ENCODE peak calls at places on chromosomes 1 and 21, in eight cellular contexts. H is tibial artery, R is heart left ventricle, M is sigmoid colon, W is vagina, T is IMR-90, X is A549, V is ovary. P is an unnamed sample.

GRCh38 chr21:40173833-40174232 is 306.6 kb downstream of the PCP4 start:
- DNase-seq in H (no peak), R (no peak), M (no peak), W (no peak), T (no peak), X (no peak), V (no peak), P (no peak)

GRCh38 chr1:205505791-205506190 is 1.3 kb downstream of the CDK18 start:
- DNase-seq in H (peak), R (peak), M (peak), W (no peak), T (no peak), X (no peak), V (peak), P (no peak)

GRCh38 chr1:10615336-10615735 is 140.6 kb downstream of the PEX14 start:
- DNase-seq in H (no peak), R (peak), M (peak), W (no peak), T (no peak), X (no peak), V (no peak), P (no peak)

GRCh38 chr1:117674521-117675400 is 68.9 kb downstream of the TENT5C start:
- DNase-seq in H (no peak), R (no peak), M (no peak), W (no peak), T (peak), X (peak), V (no peak), P (peak)

GRCh38 chr1:201126832-201127754 is at the start of gene ASCL5:
- DNase-seq in H (no peak), R (no peak), M (no peak), W (no peak), T (peak), X (peak), V (no peak), P (peak)

GRCh38 chr1:228081144-228081543 is 1.4 kb upstream of the ARF1 start:
- DNase-seq in H (no peak), R (peak), M (peak), W (no peak), T (no peak), X (no peak), V (peak), P (no peak)

GRCh38 chr1:120179420-120180348 is 3.4 kb upstream of the SEC22B start:
- DNase-seq in H (no peak), R (peak), M (peak), W (no peak), T (peak), X (no peak), V (peak), P (peak)

GRCh38 chr1:110756506-110756905 is 81.8 kb upstream of the KCNA3 start:
- DNase-seq in H (no peak), R (peak), M (no peak), W (no peak), T (no peak), X (no peak), V (no peak), P (no peak)

GRCh38 chr1:217911908-217912307 is 280.8 kb downstream of the SPATA17 start:
- DNase-seq in H (no peak), R (no peak), M (no peak), W (no peak), T (no peak), X (peak), V (no peak), P (no peak)

GRCh38 chr1:167799747-167800146 is 78.0 kb downstream of the MPZL1 start:
- DNase-seq in H (no peak), R (no peak), M (no peak), W (no peak), T (no peak), X (no peak), V (no peak), P (no peak)

GRCh38 chr1:19648689-19649088 is 4.6 kb downstream of the NBL1 start:
- DNase-seq in H (no peak), R (no peak), M (no peak), W (no peak), T (no peak), X (no peak), V (no peak), P (peak)

GRCh38 chr1:214844319-214844718 is 238.2 kb upstream of the KCNK2 start:
- DNase-seq in H (no peak), R (no peak), M (no peak), W (no peak), T (no peak), X (no peak), V (no peak), P (no peak)

GRCh38 chr1:175420491-175420827 is 227.9 kb upstream of the KIAA0040 start:
- DNase-seq in H (no peak), R (no peak), M (no peak), W (no peak), T (no peak), X (no peak), V (no peak), P (no peak)

GRCh38 chr1:18647681-18648214 is 17.1 kb downstream of the PAX7 start:
- DNase-seq in H (no peak), R (no peak), M (no peak), W (no peak), T (no peak), X (no peak), V (no peak), P (no peak)

GRCh38 chr1:18644469-18645171 is 14.0 kb downstream of the PAX7 start:
- DNase-seq in H (no peak), R (no peak), M (no peak), W (no peak), T (no peak), X (no peak), V (no peak), P (no peak)

GRCh38 chr1:18645172-18646090 is 14.8 kb downstream of the PAX7 start:
- DNase-seq in H (no peak), R (no peak), M (no peak), W (no peak), T (no peak), X (no peak), V (no peak), P (no peak)

GRCh38 chr1:18646776-18647410 is 16.2 kb downstream of the PAX7 start:
- DNase-seq in H (no peak), R (no peak), M (no peak), W (no peak), T (no peak), X (no peak), V (no peak), P (no peak)

DNA sequence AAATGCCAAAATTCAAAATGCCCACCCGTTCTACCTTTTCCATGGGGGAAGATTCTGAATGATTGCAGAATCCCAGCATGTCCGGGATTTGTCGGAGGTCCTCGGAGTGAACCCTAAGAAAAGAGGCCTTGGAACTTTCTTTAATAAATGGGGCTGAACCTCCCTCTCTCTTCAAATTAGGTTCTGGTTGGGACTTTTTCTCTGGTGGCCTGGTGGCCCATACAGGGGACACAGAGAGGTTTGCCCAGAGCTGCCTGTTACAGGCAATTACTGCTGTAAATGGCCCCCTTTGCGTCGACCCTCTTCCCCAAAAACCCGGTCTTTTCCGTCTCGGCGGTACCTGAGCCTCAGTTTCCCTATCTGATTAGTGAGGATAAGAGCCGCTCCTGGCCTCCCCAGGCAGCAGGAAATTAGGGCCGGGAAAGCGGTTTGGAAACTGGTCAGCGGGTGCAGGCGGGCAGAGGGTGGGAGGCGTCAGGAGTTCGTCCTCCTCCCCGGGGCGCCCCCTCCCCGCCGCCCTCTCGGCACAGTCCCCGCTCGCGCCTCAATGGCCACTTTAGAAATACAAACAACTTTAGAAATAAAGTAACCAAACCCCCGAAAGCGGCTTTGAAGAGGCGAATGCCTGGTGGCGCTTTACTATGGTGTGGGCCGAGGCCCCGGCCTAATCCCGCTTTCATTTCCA is 15.6 kb downstream of the PAX7 start:
- DNase-seq in H (no peak), R (no peak), M (no peak), W (no peak), T (no peak), X (no peak), V (no peak), P (no peak)
- H3K4me3 ChIP-seq in H (peak), R (no peak), M (peak), W (peak), T (no peak), X (no peak), V (no peak), P (no peak)

GRCh38 chr1:28893403-28894102 is 20.8 kb upstream of the EPB41 start:
- DNase-seq in H (no peak), R (no peak), M (no peak), W (no peak), T (peak), X (no peak), V (no peak), P (no peak)
- TF ChIP-seq CTCF in H (no peak), R (no peak), M (no peak), W (no peak), T (peak), X (no peak), V (no peak), P (no peak)

GRCh38 chr1:3651011-3651938 is 1.0 kb upstream of the TP73 start:
- DNase-seq in H (no peak), R (peak), M (no peak), W (no peak), T (no peak), X (no peak), V (no peak), P (no peak)
- H3K4me3 ChIP-seq in H (peak), R (peak), M (peak), W (peak), T (no peak), X (peak), V (peak), P (no peak)

GRCh38 chr1:216111842-216112241 is 311.4 kb downstream of the USH2A start:
- DNase-seq in H (no peak), R (no peak), M (no peak), W (no peak), T (peak), X (no peak), V (no peak), P (peak)
- TF ChIP-seq CTCF in H (no peak), R (peak), M (no peak), W (no peak), T (peak), X (no peak), V (no peak), P (peak)

DNA sequence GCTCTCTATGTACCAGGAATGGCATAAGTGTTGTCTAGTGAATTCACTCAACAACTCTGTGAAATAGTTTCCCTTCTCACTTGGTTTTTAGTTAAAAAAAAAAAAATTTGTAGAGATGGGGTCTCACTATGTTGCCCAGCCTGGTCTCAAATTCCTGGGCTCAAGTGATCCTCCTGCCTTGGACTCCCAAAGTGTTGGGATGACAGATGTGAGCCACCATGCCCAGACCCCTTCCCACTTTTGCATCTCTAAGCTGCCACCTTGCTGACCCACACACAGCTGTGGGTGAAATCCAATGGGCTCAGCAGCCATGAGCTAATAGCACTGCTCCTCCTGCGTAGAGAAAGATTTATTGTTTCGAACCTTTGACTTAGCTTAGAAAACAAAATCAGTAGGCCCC is 33.5 kb downstream of the NEK2 start:
- DNase-seq in H (no peak), R (no peak), M (no peak), W (no peak), T (no peak), X (no peak), V (no peak), P (no peak)
- H3K4me3 ChIP-seq in H (no peak), R (no peak), M (no peak), W (no peak), T (no peak), X (no peak), V (no peak), P (no peak)

GRCh38 chr1:25758466-25759070 is 41.4 kb upstream of the SELENON start:
- DNase-seq in H (no peak), R (no peak), M (no peak), W (no peak), T (no peak), X (no peak), V (no peak), P (no peak)
- TF ChIP-seq CTCF in H (no peak), R (no peak), M (no peak), W (no peak), T (no peak), X (no peak), V (no peak), P (no peak)

DNA sequence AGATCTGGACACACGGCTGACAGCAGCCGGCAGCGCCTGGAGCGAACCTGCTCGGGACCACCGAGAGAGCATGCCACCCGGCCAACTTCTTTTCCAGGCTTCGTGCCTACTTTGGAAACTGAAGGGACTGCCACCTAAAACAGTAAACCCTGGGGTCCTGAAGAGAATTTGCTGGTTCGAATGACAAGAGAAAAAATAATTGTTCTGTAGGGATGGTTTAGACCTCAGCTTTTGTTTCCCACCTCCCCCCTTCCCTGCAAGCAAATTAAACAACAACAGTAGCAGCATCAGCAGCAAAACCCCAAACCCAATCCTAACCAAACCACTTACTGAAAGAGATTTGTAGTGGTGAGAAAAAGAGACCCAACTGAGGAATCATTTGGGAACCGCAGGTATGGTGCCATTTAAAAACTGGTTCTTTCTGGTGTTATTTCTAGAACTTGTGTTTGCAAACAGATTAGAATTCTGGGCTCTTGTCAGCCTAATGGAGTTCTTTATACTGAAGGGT is 105.6 kb downstream of the LEPR start:
- DNase-seq in H (no peak), R (no peak), M (no peak), W (no peak), T (no peak), X (no peak), V (no peak), P (no peak)
- H3K4me3 ChIP-seq in H (peak), R (peak), M (peak), W (peak), T (no peak), X (peak), V (peak), P (no peak)

GRCh38 chr1:67393240-67393639 is 37.0 kb downstream of the SERBP1 start:
- DNase-seq in H (peak), R (no peak), M (no peak), W (no peak), T (no peak), X (no peak), V (no peak), P (no peak)
- TF ChIP-seq CTCF in H (no peak), R (no peak), M (no peak), W (no peak), T (no peak), X (no peak), V (no peak), P (no peak)